ENCODE peak calls at places on chromosomes 16 and 17, in four cellular contexts. One of them, this sample, is unnamed. For H3K9me3, the result is how much of the 10 kb centered on the place peaks cover.

GRCh38 chr17:82962163-82962720 is 117.2 kb upstream of the METRNL start:
- DNase-seq in uterus: no peak
- DNase-seq in prostate gland: no peak
- DNase-seq in CD4-positive, CD25-positive, alpha-beta regulatory T cell: no peak
- DNase-seq in this sample: no peak

GRCh38 chr16:2273931-2274330 is 6.0 kb upstream of the RNPS1 start:
- DNase-seq in CD4-positive, CD25-positive, alpha-beta regulatory T cell: no peak
- DNase-seq in prostate gland: no peak
- DNase-seq in uterus: no peak
- DNase-seq in this sample: no peak

GRCh38 chr16:22962905-22963304 is 148.9 kb downstream of the HS3ST2 start:
- DNase-seq in CD4-positive, CD25-positive, alpha-beta regulatory T cell: no peak
- DNase-seq in uterus: no peak
- DNase-seq in prostate gland: no peak
- DNase-seq in this sample: no peak

GRCh38 chr16:17367034-17367433 is 103.7 kb downstream of the XYLT1 start:
- DNase-seq in CD4-positive, CD25-positive, alpha-beta regulatory T cell: no peak
- DNase-seq in prostate gland: no peak
- DNase-seq in uterus: no peak
- DNase-seq in this sample: no peak

GRCh38 chr16:64621616-64622015 is 500.2 kb downstream of the CDH11 start:
- DNase-seq in CD4-positive, CD25-positive, alpha-beta regulatory T cell: no peak
- DNase-seq in prostate gland: no peak
- DNase-seq in uterus: no peak
- DNase-seq in this sample: no peak

GRCh38 chr16:82344157-82344556 is 174.1 kb upstream of the MPHOSPH6 start:
- DNase-seq in prostate gland: peak
- DNase-seq in CD4-positive, CD25-positive, alpha-beta regulatory T cell: no peak
- DNase-seq in uterus: no peak
- DNase-seq in this sample: no peak

GRCh38 chr17:31629696-31630470 is 229.2 kb downstream of the COPRS start:
- DNase-seq in CD4-positive, CD25-positive, alpha-beta regulatory T cell: no peak
- DNase-seq in uterus: no peak
- DNase-seq in prostate gland: no peak
- DNase-seq in this sample: no peak

GRCh38 chr16:645852-646678 is 3.1 kb upstream of the WDR90 start:
- DNase-seq in prostate gland: no peak
- DNase-seq in uterus: no peak
- DNase-seq in CD4-positive, CD25-positive, alpha-beta regulatory T cell: no peak
- DNase-seq in this sample: no peak

GRCh38 chr17:51260960-51261958 is 913 bp downstream of the UTP18 start:
- DNase-seq in uterus: peak
- DNase-seq in prostate gland: peak
- DNase-seq in CD4-positive, CD25-positive, alpha-beta regulatory T cell: no peak
- DNase-seq in this sample: peak

GRCh38 chr16:63982156-63982555 is 1139.7 kb downstream of the CDH11 start:
- DNase-seq in prostate gland: no peak
- DNase-seq in CD4-positive, CD25-positive, alpha-beta regulatory T cell: no peak
- DNase-seq in uterus: no peak
- DNase-seq in this sample: no peak

GRCh38 chr17:18258356-18259038 is at the start of gene FLII:
- DNase-seq in prostate gland: peak
- DNase-seq in uterus: no peak
- DNase-seq in CD4-positive, CD25-positive, alpha-beta regulatory T cell: peak
- DNase-seq in this sample: peak

GRCh38 chr17:2017274-2017941 is 7.7 kb downstream of the RTN4RL1 start:
- DNase-seq in CD4-positive, CD25-positive, alpha-beta regulatory T cell: no peak
- DNase-seq in prostate gland: no peak
- DNase-seq in uterus: no peak
- DNase-seq in this sample: no peak

GRCh38 chr16:73480381-73480780 is 432.5 kb upstream of the ZFHX3 start:
- DNase-seq in uterus: no peak
- DNase-seq in prostate gland: no peak
- DNase-seq in CD4-positive, CD25-positive, alpha-beta regulatory T cell: no peak
- DNase-seq in this sample: no peak

GRCh38 chr17:12686486-12686885 is 20.8 kb downstream of the MYOCD start:
- DNase-seq in CD4-positive, CD25-positive, alpha-beta regulatory T cell: no peak
- DNase-seq in prostate gland: no peak
- DNase-seq in uterus: no peak
- DNase-seq in this sample: no peak

GRCh38 chr16:15703029-15703736 is 53.1 kb downstream of the NDE1 start:
- DNase-seq in CD4-positive, CD25-positive, alpha-beta regulatory T cell: no peak
- DNase-seq in prostate gland: no peak
- DNase-seq in uterus: no peak
- DNase-seq in this sample: no peak

GRCh38 chr17:35748979-35749378 is 4.1 kb downstream of the GAS2L2 start:
- DNase-seq in uterus: no peak
- DNase-seq in prostate gland: no peak
- DNase-seq in CD4-positive, CD25-positive, alpha-beta regulatory T cell: no peak
- DNase-seq in this sample: no peak

GRCh38 chr16:2152695-2153506 is 2.7 kb upstream of the TRAF7 start:
- DNase-seq in prostate gland: no peak
- DNase-seq in uterus: no peak
- DNase-seq in CD4-positive, CD25-positive, alpha-beta regulatory T cell: no peak
- DNase-seq in this sample: no peak

GRCh38 chr17:18146259-18146658 is 37.4 kb upstream of the ALKBH5 start:
- DNase-seq in CD4-positive, CD25-positive, alpha-beta regulatory T cell: no peak
- DNase-seq in prostate gland: no peak
- DNase-seq in uterus: no peak
- DNase-seq in this sample: no peak

GRCh38 chr17:45905812-45906211 is 11.5 kb downstream of the MAPT start:
- DNase-seq in CD4-positive, CD25-positive, alpha-beta regulatory T cell: no peak
- DNase-seq in uterus: no peak
- DNase-seq in prostate gland: no peak
- DNase-seq in this sample: no peak

GRCh38 chr17:64773386-64773835 is 111.3 kb upstream of the SMURF2 start:
- DNase-seq in uterus: no peak
- DNase-seq in prostate gland: no peak
- DNase-seq in CD4-positive, CD25-positive, alpha-beta regulatory T cell: no peak
- DNase-seq in this sample: no peak

GRCh38 chr16:234468-235305 is at the start of gene FAM234A:
- DNase-seq in uterus: peak
- DNase-seq in CD4-positive, CD25-positive, alpha-beta regulatory T cell: peak
- DNase-seq in prostate gland: peak
- DNase-seq in this sample: peak

GRCh38 chr17:32588982-32589381 is 102.2 kb downstream of the CDK5R1 start:
- DNase-seq in uterus: no peak
- DNase-seq in prostate gland: no peak
- DNase-seq in CD4-positive, CD25-positive, alpha-beta regulatory T cell: no peak
- DNase-seq in this sample: no peak

GRCh38 chr16:65176603-65177002 is 54.7 kb upstream of the CDH11 start:
- DNase-seq in prostate gland: no peak
- DNase-seq in uterus: peak
- DNase-seq in CD4-positive, CD25-positive, alpha-beta regulatory T cell: no peak
- DNase-seq in this sample: no peak

GRCh38 chr17:58121925-58122324 is 26.3 kb upstream of the OR4D1 start:
- DNase-seq in uterus: no peak
- DNase-seq in CD4-positive, CD25-positive, alpha-beta regulatory T cell: peak
- DNase-seq in prostate gland: no peak
- DNase-seq in this sample: no peak

GRCh38 chr16:60907645-60908044 is 1128.6 kb downstream of the CDH8 start:
- DNase-seq in uterus: no peak
- DNase-seq in prostate gland: no peak
- DNase-seq in CD4-positive, CD25-positive, alpha-beta regulatory T cell: no peak
- DNase-seq in this sample: no peak

GRCh38 chr16:81715358-81716196 is 63.5 kb upstream of the PLCG2 start:
- DNase-seq in CD4-positive, CD25-positive, alpha-beta regulatory T cell: peak
- DNase-seq in uterus: no peak
- DNase-seq in prostate gland: no peak
- DNase-seq in this sample: no peak

GRCh38 chr17:64661731-64661980 is 451 bp downstream of the SMURF2 start:
- DNase-seq in CD4-positive, CD25-positive, alpha-beta regulatory T cell: no peak
- DNase-seq in prostate gland: peak
- DNase-seq in uterus: peak
- DNase-seq in this sample: no peak

GRCh38 chr16:28321700-28322411 is 29.5 kb downstream of the SBK1 start:
- DNase-seq in uterus: no peak
- DNase-seq in CD4-positive, CD25-positive, alpha-beta regulatory T cell: peak
- DNase-seq in prostate gland: no peak
- DNase-seq in this sample: no peak

GRCh38 chr17:81429353-81429774 is 34.1 kb downstream of the BAHCC1 start:
- DNase-seq in prostate gland: peak
- DNase-seq in uterus: peak
- DNase-seq in CD4-positive, CD25-positive, alpha-beta regulatory T cell: no peak
- DNase-seq in this sample: no peak

GRCh38 chr17:31778538-31778937 is 80.5 kb downstream of the COPRS start:
- DNase-seq in prostate gland: no peak
- DNase-seq in CD4-positive, CD25-positive, alpha-beta regulatory T cell: no peak
- DNase-seq in uterus: no peak
- DNase-seq in this sample: no peak

GRCh38 chr17:8121531-8122390 is 2.1 kb downstream of the HES7 start:
- DNase-seq in CD4-positive, CD25-positive, alpha-beta regulatory T cell: peak
- DNase-seq in uterus: peak
- DNase-seq in prostate gland: peak
- DNase-seq in this sample: no peak

GRCh38 chr17:32152130-32152529 is 9.8 kb downstream of the RHOT1 start:
- DNase-seq in prostate gland: no peak
- DNase-seq in CD4-positive, CD25-positive, alpha-beta regulatory T cell: no peak
- DNase-seq in uterus: no peak
- DNase-seq in this sample: no peak

GRCh38 chr17:45018514-45019176 is 32.8 kb downstream of the DCAKD start:
- DNase-seq in prostate gland: no peak
- DNase-seq in CD4-positive, CD25-positive, alpha-beta regulatory T cell: no peak
- DNase-seq in uterus: no peak
- DNase-seq in this sample: no peak

GRCh38 chr16:85347213-85347591 is 234.9 kb upstream of the CIBAR2 start:
- DNase-seq in prostate gland: peak
- DNase-seq in CD4-positive, CD25-positive, alpha-beta regulatory T cell: no peak
- DNase-seq in uterus: no peak
- DNase-seq in this sample: no peak

GRCh38 chr16:68347605-68348004 is 36.8 kb downstream of the PRMT7 start:
- DNase-seq in uterus: no peak
- DNase-seq in prostate gland: no peak
- DNase-seq in CD4-positive, CD25-positive, alpha-beta regulatory T cell: no peak
- DNase-seq in this sample: no peak

GRCh38 chr16:76199681-76200210 is 77.5 kb upstream of the CNTNAP4 start:
- DNase-seq in prostate gland: no peak
- DNase-seq in uterus: no peak
- DNase-seq in CD4-positive, CD25-positive, alpha-beta regulatory T cell: no peak
- DNase-seq in this sample: no peak

GRCh38 chr17:21817791-21818364 is 125.6 kb downstream of the KCNJ18 start:
- DNase-seq in prostate gland: no peak
- DNase-seq in uterus: no peak
- DNase-seq in CD4-positive, CD25-positive, alpha-beta regulatory T cell: no peak
- DNase-seq in this sample: no peak
- H3K9me3 ChIP-seq in prostate gland: under half
- H3K9me3 ChIP-seq in uterus: under half
- H3K9me3 ChIP-seq in CD4-positive, CD25-positive, alpha-beta regulatory T cell: under half
- H3K9me3 ChIP-seq in this sample: under half

GRCh38 chr16:35724551-35724950 is 2265.1 kb downstream of the TP53TG3F start:
- DNase-seq in CD4-positive, CD25-positive, alpha-beta regulatory T cell: no peak
- DNase-seq in prostate gland: no peak
- DNase-seq in uterus: no peak
- DNase-seq in this sample: no peak
- H3K9me3 ChIP-seq in CD4-positive, CD25-positive, alpha-beta regulatory T cell: half or more
- H3K9me3 ChIP-seq in prostate gland: under half
- H3K9me3 ChIP-seq in uterus: under half
- H3K9me3 ChIP-seq in this sample: under half

GRCh38 chr17:63295839-63296590 is 150.1 kb downstream of the CYB561 start:
- DNase-seq in CD4-positive, CD25-positive, alpha-beta regulatory T cell: no peak
- DNase-seq in uterus: no peak
- DNase-seq in prostate gland: no peak
- DNase-seq in this sample: no peak
- H3K9me3 ChIP-seq in CD4-positive, CD25-positive, alpha-beta regulatory T cell: under half
- H3K9me3 ChIP-seq in uterus: under half
- H3K9me3 ChIP-seq in prostate gland: under half
- H3K9me3 ChIP-seq in this sample: under half

GRCh38 chr17:11555530-11555929 is 42.7 kb upstream of the DNAH9 start:
- DNase-seq in prostate gland: no peak
- DNase-seq in uterus: no peak
- DNase-seq in CD4-positive, CD25-positive, alpha-beta regulatory T cell: no peak
- DNase-seq in this sample: no peak

GRCh38 chr17:11551442-11551841 is 46.8 kb upstream of the DNAH9 start:
- DNase-seq in uterus: no peak
- DNase-seq in prostate gland: no peak
- DNase-seq in CD4-positive, CD25-positive, alpha-beta regulatory T cell: no peak
- DNase-seq in this sample: no peak

GRCh38 chr17:11553135-11553534 is 45.1 kb upstream of the DNAH9 start:
- DNase-seq in CD4-positive, CD25-positive, alpha-beta regulatory T cell: no peak
- DNase-seq in prostate gland: no peak
- DNase-seq in uterus: no peak
- DNase-seq in this sample: no peak

GRCh38 chr17:11554042-11554441 is 44.2 kb upstream of the DNAH9 start:
- DNase-seq in CD4-positive, CD25-positive, alpha-beta regulatory T cell: no peak
- DNase-seq in uterus: no peak
- DNase-seq in prostate gland: no peak
- DNase-seq in this sample: no peak

GRCh38 chr17:11554542-11554941 is 43.7 kb upstream of the DNAH9 start:
- DNase-seq in uterus: no peak
- DNase-seq in CD4-positive, CD25-positive, alpha-beta regulatory T cell: no peak
- DNase-seq in prostate gland: no peak
- DNase-seq in this sample: no peak
- H3K9me3 ChIP-seq in uterus: under half
- H3K9me3 ChIP-seq in CD4-positive, CD25-positive, alpha-beta regulatory T cell: under half
- H3K9me3 ChIP-seq in prostate gland: under half
- H3K9me3 ChIP-seq in this sample: under half

GRCh38 chr16:3317315-3317999 is 12.2 kb downstream of the ZNF75A start:
- DNase-seq in uterus: no peak
- DNase-seq in CD4-positive, CD25-positive, alpha-beta regulatory T cell: no peak
- DNase-seq in prostate gland: no peak
- DNase-seq in this sample: no peak

GRCh38 chr16:3306078-3306477 is 781 bp downstream of the ZNF75A start:
- DNase-seq in CD4-positive, CD25-positive, alpha-beta regulatory T cell: no peak
- DNase-seq in uterus: no peak
- DNase-seq in prostate gland: no peak
- DNase-seq in this sample: no peak

DNA sequence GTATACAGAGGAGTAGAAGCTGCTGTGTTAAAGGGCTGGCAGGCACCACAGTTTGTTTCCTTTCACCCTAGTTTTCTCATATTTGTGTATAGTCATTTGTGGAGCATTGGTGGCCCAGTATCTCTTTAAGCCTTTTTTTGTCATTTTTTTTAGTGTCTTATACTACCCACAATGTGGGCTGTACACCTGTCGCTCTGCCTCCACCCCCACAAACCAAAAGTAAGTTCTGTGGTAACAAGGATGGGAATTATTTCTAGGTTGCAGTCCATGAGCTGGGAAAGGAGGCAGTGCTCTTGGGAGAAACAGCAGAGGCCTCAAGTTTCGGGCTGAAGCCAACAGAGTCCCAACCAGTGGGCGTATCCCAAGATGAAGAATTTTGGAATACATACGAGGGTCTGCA is 6.2 kb downstream of the ZNF75A start:
- DNase-seq in CD4-positive, CD25-positive, alpha-beta regulatory T cell: no peak
- DNase-seq in uterus: no peak
- DNase-seq in prostate gland: no peak
- DNase-seq in this sample: no peak
- H3K9me3 ChIP-seq in CD4-positive, CD25-positive, alpha-beta regulatory T cell: half or more
- H3K9me3 ChIP-seq in uterus: under half
- H3K9me3 ChIP-seq in prostate gland: under half
- H3K9me3 ChIP-seq in this sample: under half